ENCODE peak calls at places on chromosome 16, in ten cellular contexts. X is stimulated activated CD4-positive, alpha-beta T cell treated with anti-CD3 and anti-CD28 coated beads, Interleukin-2, amount 100 ng/mL, for 48 hours; U is HuH-7.5; C is NCI-H345; O is iris pigment epithelial cell; I is activated T-cell treated with anti-CD3 and anti-CD28 coated beads for 1 hour; Y is B cell; D is left ventricle myocardium inferior; B is ascending aorta; A is SIG-M5. L is an unnamed sample.

GRCh38 chr16:4212207-4212933 is 29.5 kb downstream of the SRL start:
- DNase-seq in X (no peak), U (no peak), C (no peak), O (no peak), I (no peak), Y (peak), D (peak), B (peak), A (no peak), L (no peak)

GRCh38 chr16:81497690-81498089 is 53.1 kb downstream of the CMIP start:
- DNase-seq in X (no peak), U (no peak), C (no peak), O (no peak), I (no peak), Y (no peak), D (no peak), B (no peak), A (no peak), L (no peak)

GRCh38 chr16:84115919-84116719 is 623 bp downstream of the MBTPS1 start:
- DNase-seq in X (peak), U (peak), C (peak), O (peak), I (peak), Y (no peak), D (no peak), B (no peak), A (no peak), L (no peak)

GRCh38 chr16:72769876-72770275 is 278.1 kb downstream of the ZFHX3 start:
- DNase-seq in X (no peak), U (no peak), C (no peak), O (peak), I (no peak), Y (no peak), D (no peak), B (no peak), A (no peak), L (no peak)

GRCh38 chr16:8581923-8582580 is 8.3 kb downstream of the TMEM114 start:
- DNase-seq in X (no peak), U (no peak), C (no peak), O (peak), I (no peak), Y (no peak), D (no peak), B (no peak), A (no peak), L (no peak)

GRCh38 chr16:50960517-50961202 is 190.4 kb downstream of the SALL1 start:
- DNase-seq in X (no peak), U (no peak), C (no peak), O (no peak), I (no peak), Y (no peak), D (peak), B (no peak), A (no peak), L (no peak)

GRCh38 chr16:64478258-64478906 is 643.5 kb downstream of the CDH11 start:
- DNase-seq in X (no peak), U (no peak), C (no peak), O (peak), I (no peak), Y (no peak), D (no peak), B (no peak), A (no peak), L (no peak)

GRCh38 chr16:11066231-11066870 is 122.0 kb downstream of the CLEC16A start:
- DNase-seq in X (no peak), U (no peak), C (no peak), O (no peak), I (no peak), Y (no peak), D (no peak), B (no peak), A (no peak), L (no peak)

GRCh38 chr16:50645858-50646257 is 35.3 kb downstream of the SNX20 start:
- DNase-seq in X (no peak), U (no peak), C (no peak), O (no peak), I (no peak), Y (no peak), D (no peak), B (no peak), A (no peak), L (no peak)

GRCh38 chr16:69123894-69124293 is 8.5 kb downstream of the CHTF8 start:
- DNase-seq in X (peak), U (no peak), C (peak), O (peak), I (peak), Y (peak), D (no peak), B (no peak), A (no peak), L (no peak)